ENCODE peak calls at places on chromosome 16, in six cellular contexts. C is cardiac fibroblast, P is left lung, L is A549, N is astrocyte of the spinal cord, E is fibroblast of the aortic adventitia. V is an unnamed sample.
A peak's percentile ranks its signal among the peaks of the same experiment; 100 is the strongest.

GRCh38 chr16:19607610-19608280 is 52.2 kb downstream of the VPS35L start:
- DNase-seq in N (peak; percentile 47), C (peak; percentile 20), P (no peak), L (peak; percentile 23), E (peak; percentile 87), V (peak; percentile 38)

GRCh38 chr16:53745126-53745525 is 41.2 kb downstream of the FTO start:
- DNase-seq in L (no peak), P (no peak), E (peak; percentile 76), C (peak; percentile 78), N (no peak), V (peak; percentile 42)

GRCh38 chr16:81705261-81705660 is 73.8 kb upstream of the PLCG2 start:
- DNase-seq in E (no peak), C (no peak), P (peak; percentile 56), L (no peak), N (no peak), V (no peak)

GRCh38 chr16:27529962-27530361 is 19.8 kb downstream of the GTF3C1 start:
- DNase-seq in E (no peak), N (peak; percentile 90), L (no peak), C (peak; percentile 52), P (no peak), V (peak; percentile 50)

GRCh38 chr16:12002447-12003006 is 26.0 kb downstream of the SNX29 start:
- DNase-seq in N (peak; percentile 74), P (no peak), L (no peak), E (peak; percentile 57), C (peak; percentile 83), V (peak; percentile 96)

GRCh38 chr16:75064403-75065148 is 52.0 kb downstream of the LDHD start:
- DNase-seq in P (no peak), N (no peak), E (no peak), L (no peak), C (no peak), V (no peak)

GRCh38 chr16:26667271-26667703 is 399.4 kb upstream of the C16orf82 start:
- DNase-seq in P (no peak), N (no peak), E (no peak), C (no peak), L (no peak), V (no peak)

GRCh38 chr16:86261379-86261778 is 248.9 kb upstream of the FOXF1 start:
- DNase-seq in E (peak; percentile 36), P (no peak), C (peak; percentile 40), N (peak; percentile 3), L (peak; percentile 44), V (peak; percentile 4)

GRCh38 chr16:12158428-12158827 is 181.9 kb downstream of the SNX29 start:
- DNase-seq in C (peak; percentile 89), E (peak; percentile 93), N (peak; percentile 90), P (no peak), L (no peak), V (no peak)

GRCh38 chr16:2251281-2252111 is at the start of gene ECI1:
- DNase-seq in N (peak; percentile 96), L (peak; percentile 96), P (peak; percentile 100), E (peak; percentile 95), C (peak; percentile 96), V (peak; percentile 98)

GRCh38 chr16:23359092-23359760 is 57.1 kb downstream of the SCNN1B start:
- DNase-seq in P (no peak), E (no peak), N (no peak), L (no peak), C (peak; percentile 2), V (no peak)

GRCh38 chr16:31265329-31266245 is 5.8 kb downstream of the ITGAM start:
- DNase-seq in L (peak; percentile 85), E (peak; percentile 10), P (peak; percentile 88), C (peak; percentile 39), N (no peak), V (no peak)

GRCh38 chr16:85092309-85092708 is 20.0 kb downstream of the CIBAR2 start:
- DNase-seq in E (no peak), L (no peak), N (no peak), P (peak; percentile 46), C (no peak), V (no peak)

GRCh38 chr16:85090873-85091521 is 21.3 kb downstream of the CIBAR2 start:
- DNase-seq in L (no peak), E (no peak), P (no peak), C (no peak), N (no peak), V (peak; percentile 54)

GRCh38 chr16:85090166-85090565 is 22.1 kb downstream of the CIBAR2 start:
- DNase-seq in C (peak; percentile 58), N (no peak), P (peak; percentile 62), E (peak; percentile 47), L (no peak), V (no peak)

GRCh38 chr16:85092851-85093250 is 19.4 kb downstream of the CIBAR2 start:
- DNase-seq in E (no peak), N (no peak), C (no peak), P (peak; percentile 67), L (no peak), V (no peak)

DNA sequence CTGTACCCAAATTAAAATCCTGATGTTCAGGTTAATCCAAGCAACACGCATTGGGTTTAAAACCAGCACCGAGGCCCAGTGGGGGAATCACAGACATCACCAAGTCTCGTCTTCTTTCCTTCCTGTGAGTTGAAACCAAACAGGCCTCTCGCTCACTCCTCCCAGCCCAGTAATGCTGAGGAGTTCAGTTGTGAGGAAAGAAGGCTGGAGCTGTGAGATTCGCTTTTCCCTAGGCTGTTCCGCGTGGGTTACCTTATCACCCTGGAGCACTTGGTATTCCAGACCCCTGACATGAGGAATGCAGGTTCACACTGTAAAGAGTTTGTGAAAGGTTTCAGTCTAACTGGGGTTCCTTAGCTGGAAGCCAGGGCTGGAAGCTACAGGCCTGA is 20.8 kb downstream of the CIBAR2 start:
- DNase-seq in C (no peak), L (no peak), E (no peak), P (no peak), N (no peak), V (peak; percentile 73)
- H3K4me3 ChIP-seq in C (no peak overlapping the region), L (no peak overlapping the region), E (no peak overlapping the region), P (no peak overlapping the region), N (no peak overlapping the region), V (no peak overlapping the region)

DNA sequence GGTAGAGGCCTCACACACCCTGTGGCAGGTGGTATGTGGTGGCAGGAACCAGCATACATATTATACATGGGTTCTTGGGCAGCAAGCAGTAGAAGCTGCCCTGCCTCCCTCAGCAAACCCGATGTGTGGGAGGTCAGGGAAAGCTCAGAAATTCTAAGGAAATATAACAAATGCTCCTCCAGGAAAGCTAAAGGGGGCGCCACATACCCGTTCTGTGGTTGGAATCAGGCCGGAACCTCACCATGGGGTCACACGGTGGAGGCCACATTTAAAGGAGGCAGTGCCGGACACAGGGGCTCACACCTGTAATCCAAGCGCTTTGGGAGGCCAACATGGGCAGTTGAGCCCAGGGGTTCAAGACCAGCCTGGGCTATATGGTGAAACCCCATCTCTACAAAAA is 12.4 kb upstream of the KATNB1 start:
- DNase-seq in E (no peak), P (peak; percentile 37), N (no peak), C (peak; percentile 49), L (peak; percentile 63), V (peak; percentile 34)
- TF ChIP-seq CTCF in E (no peak), P (no peak), N (peak; percentile 28), C (peak; percentile 43), L (peak; percentile 40), V (peak; percentile 37)

GRCh38 chr16:694863-695354 is 4.7 kb upstream of the WDR24 start:
- DNase-seq in N (no peak), E (no peak), L (no peak), C (no peak), P (no peak), V (no peak)

GRCh38 chr16:693766-694165 is 3.6 kb upstream of the WDR24 start:
- DNase-seq in L (no peak), N (no peak), E (no peak), P (no peak), C (no peak), V (no peak)

GRCh38 chr16:694187-694862 is 4.1 kb upstream of the WDR24 start:
- DNase-seq in L (no peak), E (no peak), P (no peak), N (no peak), C (no peak), V (no peak)

GRCh38 chr16:693364-693763 is 3.2 kb upstream of the WDR24 start:
- DNase-seq in P (no peak), E (no peak), C (no peak), N (no peak), L (no peak), V (no peak)

DNA sequence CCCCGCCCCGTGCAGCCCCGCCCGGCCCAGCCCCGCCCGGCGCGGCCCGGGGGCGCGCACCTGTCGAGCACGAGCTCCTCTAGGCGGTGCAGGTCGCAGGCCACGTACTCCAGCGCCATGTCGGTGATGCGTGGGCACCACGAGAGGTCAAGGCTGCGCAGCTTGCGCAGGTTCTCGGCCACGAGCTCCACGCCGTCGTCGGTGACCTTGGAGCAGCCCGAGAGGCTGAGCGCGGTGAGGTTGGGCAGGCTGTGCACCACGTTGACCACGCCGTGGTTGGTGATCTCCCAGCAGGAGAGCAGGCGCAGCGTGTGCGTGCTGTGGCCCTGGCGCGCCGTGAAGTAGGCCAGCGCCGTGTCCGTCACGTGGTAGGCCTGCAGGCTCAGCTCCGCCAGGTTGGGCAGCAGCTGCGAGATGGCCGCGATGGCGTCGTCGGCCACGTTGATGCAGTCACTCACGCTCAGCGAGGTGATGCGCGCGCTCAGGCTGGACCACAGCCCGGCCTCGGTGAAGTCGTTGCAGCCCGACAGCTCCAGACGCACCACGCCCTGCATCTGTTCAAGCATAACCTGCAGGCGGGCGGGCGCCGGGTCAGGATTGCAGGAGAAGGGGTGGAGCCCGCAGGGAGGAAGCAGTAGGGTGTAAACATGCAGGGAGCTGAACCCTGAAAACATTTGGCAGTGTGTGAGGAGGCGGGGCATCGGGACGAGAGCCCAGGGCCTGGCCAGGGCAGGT is 5.3 kb upstream of the WDR24 start:
- DNase-seq in P (no peak), C (no peak), L (peak; percentile 78), N (no peak), E (no peak), V (peak; percentile 28)
- H3K4me3 ChIP-seq in P (no peak overlapping the region), C (no peak overlapping the region), L (peak overlapping the region; percentile 37), N (no peak overlapping the region), E (no peak overlapping the region), V (peak overlapping the region; percentile 12)

DNA sequence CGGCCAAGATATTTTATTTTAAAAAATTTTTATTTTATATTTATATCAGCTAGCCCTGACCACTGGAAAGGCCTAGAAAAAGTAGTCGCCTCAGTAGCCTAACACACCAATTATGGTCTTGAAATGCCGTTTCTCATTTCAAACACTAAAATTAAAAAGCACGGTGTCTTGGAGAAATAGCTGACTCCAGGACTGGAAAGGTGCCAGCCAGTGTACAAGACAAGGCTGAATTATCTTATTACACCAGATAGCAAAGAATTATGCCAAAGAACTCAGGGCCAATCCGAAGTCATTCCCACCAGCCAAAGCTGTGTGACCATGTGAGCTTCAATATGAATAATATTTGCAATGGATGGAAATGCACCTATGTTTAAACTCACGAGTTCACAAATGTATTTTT is 20.0 kb upstream of the ATP2C2 start:
- DNase-seq in L (no peak), E (no peak), P (no peak), C (no peak), N (no peak), V (no peak)
- TF ChIP-seq CTCF in L (no peak), E (no peak), P (no peak), C (no peak), N (no peak), V (no peak)